ENCODE peak calls at places on chromosome 5, in nine cellular contexts. One of them, this sample, is unnamed.

GRCh38 chr5:11903614-11904269 is 504 bp downstream of the CTNND2 start:
- DNase-seq in gastrocnemius medialis: no peak
- DNase-seq in activated gamma-delta T cell treated with Interleukin-2 at 50 U/mL for 16 hours: no peak
- DNase-seq in T-helper 1 cell: no peak
- DNase-seq in HEK293T: no peak
- DNase-seq in activated naive CD4-positive, alpha-beta T cell treated with anti-CD3 and anti-CD28 coated beads, Interleukin-2, amount 50 U/mL, for 72 hours: no peak
- DNase-seq in NCI-H524: peak; percentile 83
- DNase-seq in renal cortical epithelial cell: no peak
- DNase-seq in activated T-helper 9 cell treated with anti-CD3 and anti-CD28 coated beads, Interleukin-2, amount 50 U/mL, for 16 hours: no peak
- DNase-seq in this sample: no peak

GRCh38 chr5:133460172-133460758 is 152.1 kb downstream of the FSTL4 start:
- DNase-seq in gastrocnemius medialis: no peak
- DNase-seq in activated gamma-delta T cell treated with Interleukin-2 at 50 U/mL for 16 hours: no peak
- DNase-seq in T-helper 1 cell: no peak
- DNase-seq in HEK293T: peak; percentile 68
- DNase-seq in activated naive CD4-positive, alpha-beta T cell treated with anti-CD3 and anti-CD28 coated beads, Interleukin-2, amount 50 U/mL, for 72 hours: no peak
- DNase-seq in NCI-H524: peak; percentile 18
- DNase-seq in renal cortical epithelial cell: no peak
- DNase-seq in activated T-helper 9 cell treated with anti-CD3 and anti-CD28 coated beads, Interleukin-2, amount 50 U/mL, for 16 hours: no peak
- DNase-seq in this sample: no peak

GRCh38 chr5:142785211-142785610 is 15.0 kb downstream of the ARHGAP26 start:
- DNase-seq in gastrocnemius medialis: no peak
- DNase-seq in activated gamma-delta T cell treated with Interleukin-2 at 50 U/mL for 16 hours: no peak
- DNase-seq in T-helper 1 cell: no peak
- DNase-seq in HEK293T: no peak
- DNase-seq in activated naive CD4-positive, alpha-beta T cell treated with anti-CD3 and anti-CD28 coated beads, Interleukin-2, amount 50 U/mL, for 72 hours: no peak
- DNase-seq in NCI-H524: no peak
- DNase-seq in renal cortical epithelial cell: no peak
- DNase-seq in activated T-helper 9 cell treated with anti-CD3 and anti-CD28 coated beads, Interleukin-2, amount 50 U/mL, for 16 hours: no peak
- DNase-seq in this sample: no peak

GRCh38 chr5:117623042-117623815 is 1048.6 kb upstream of the SEMA6A start:
- DNase-seq in gastrocnemius medialis: no peak
- DNase-seq in activated gamma-delta T cell treated with Interleukin-2 at 50 U/mL for 16 hours: no peak
- DNase-seq in T-helper 1 cell: no peak
- DNase-seq in HEK293T: no peak
- DNase-seq in activated naive CD4-positive, alpha-beta T cell treated with anti-CD3 and anti-CD28 coated beads, Interleukin-2, amount 50 U/mL, for 72 hours: no peak
- DNase-seq in NCI-H524: peak; percentile 76
- DNase-seq in renal cortical epithelial cell: peak; percentile 22
- DNase-seq in activated T-helper 9 cell treated with anti-CD3 and anti-CD28 coated beads, Interleukin-2, amount 50 U/mL, for 16 hours: no peak
- DNase-seq in this sample: no peak

GRCh38 chr5:80387063-80387768 is 20.6 kb upstream of the ZFYVE16 start:
- DNase-seq in gastrocnemius medialis: no peak
- DNase-seq in activated gamma-delta T cell treated with Interleukin-2 at 50 U/mL for 16 hours: no peak
- DNase-seq in T-helper 1 cell: no peak
- DNase-seq in HEK293T: no peak
- DNase-seq in activated naive CD4-positive, alpha-beta T cell treated with anti-CD3 and anti-CD28 coated beads, Interleukin-2, amount 50 U/mL, for 72 hours: no peak
- DNase-seq in NCI-H524: no peak
- DNase-seq in renal cortical epithelial cell: no peak
- DNase-seq in activated T-helper 9 cell treated with anti-CD3 and anti-CD28 coated beads, Interleukin-2, amount 50 U/mL, for 16 hours: no peak
- DNase-seq in this sample: no peak

GRCh38 chr5:177317959-177318377 is 6.3 kb upstream of the MXD3 start:
- DNase-seq in gastrocnemius medialis: peak; percentile 64
- DNase-seq in activated gamma-delta T cell treated with Interleukin-2 at 50 U/mL for 16 hours: peak; percentile 79
- DNase-seq in T-helper 1 cell: peak; percentile 62
- DNase-seq in HEK293T: peak; percentile 80
- DNase-seq in activated naive CD4-positive, alpha-beta T cell treated with anti-CD3 and anti-CD28 coated beads, Interleukin-2, amount 50 U/mL, for 72 hours: no peak
- DNase-seq in NCI-H524: peak; percentile 76
- DNase-seq in renal cortical epithelial cell: peak; percentile 81
- DNase-seq in activated T-helper 9 cell treated with anti-CD3 and anti-CD28 coated beads, Interleukin-2, amount 50 U/mL, for 16 hours: peak; percentile 57
- DNase-seq in this sample: peak; percentile 75

GRCh38 chr5:180586870-180587269 is 4.4 kb downstream of the SCGB3A1 start:
- DNase-seq in gastrocnemius medialis: no peak
- DNase-seq in activated gamma-delta T cell treated with Interleukin-2 at 50 U/mL for 16 hours: no peak
- DNase-seq in T-helper 1 cell: no peak
- DNase-seq in HEK293T: no peak
- DNase-seq in activated naive CD4-positive, alpha-beta T cell treated with anti-CD3 and anti-CD28 coated beads, Interleukin-2, amount 50 U/mL, for 72 hours: no peak
- DNase-seq in NCI-H524: no peak
- DNase-seq in renal cortical epithelial cell: no peak
- DNase-seq in activated T-helper 9 cell treated with anti-CD3 and anti-CD28 coated beads, Interleukin-2, amount 50 U/mL, for 16 hours: no peak
- DNase-seq in this sample: no peak

GRCh38 chr5:137264041-137264440 is 235.1 kb downstream of the SPOCK1 start:
- DNase-seq in gastrocnemius medialis: no peak
- DNase-seq in activated gamma-delta T cell treated with Interleukin-2 at 50 U/mL for 16 hours: no peak
- DNase-seq in T-helper 1 cell: no peak
- DNase-seq in HEK293T: no peak
- DNase-seq in activated naive CD4-positive, alpha-beta T cell treated with anti-CD3 and anti-CD28 coated beads, Interleukin-2, amount 50 U/mL, for 72 hours: no peak
- DNase-seq in NCI-H524: no peak
- DNase-seq in renal cortical epithelial cell: no peak
- DNase-seq in activated T-helper 9 cell treated with anti-CD3 and anti-CD28 coated beads, Interleukin-2, amount 50 U/mL, for 16 hours: no peak
- DNase-seq in this sample: no peak

GRCh38 chr5:115243412-115243811 is 19.3 kb downstream of the PGGT1B start:
- DNase-seq in gastrocnemius medialis: no peak
- DNase-seq in activated gamma-delta T cell treated with Interleukin-2 at 50 U/mL for 16 hours: no peak
- DNase-seq in T-helper 1 cell: no peak
- DNase-seq in HEK293T: no peak
- DNase-seq in activated naive CD4-positive, alpha-beta T cell treated with anti-CD3 and anti-CD28 coated beads, Interleukin-2, amount 50 U/mL, for 72 hours: no peak
- DNase-seq in NCI-H524: no peak
- DNase-seq in renal cortical epithelial cell: peak; percentile 48
- DNase-seq in activated T-helper 9 cell treated with anti-CD3 and anti-CD28 coated beads, Interleukin-2, amount 50 U/mL, for 16 hours: no peak
- DNase-seq in this sample: no peak

GRCh38 chr5:13346401-13346800 is 598.1 kb downstream of the DNAH5 start:
- DNase-seq in gastrocnemius medialis: no peak
- DNase-seq in activated gamma-delta T cell treated with Interleukin-2 at 50 U/mL for 16 hours: no peak
- DNase-seq in T-helper 1 cell: no peak
- DNase-seq in HEK293T: no peak
- DNase-seq in activated naive CD4-positive, alpha-beta T cell treated with anti-CD3 and anti-CD28 coated beads, Interleukin-2, amount 50 U/mL, for 72 hours: no peak
- DNase-seq in NCI-H524: no peak
- DNase-seq in renal cortical epithelial cell: no peak
- DNase-seq in activated T-helper 9 cell treated with anti-CD3 and anti-CD28 coated beads, Interleukin-2, amount 50 U/mL, for 16 hours: no peak
- DNase-seq in this sample: no peak

GRCh38 chr5:146595088-146595487 is 79.1 kb upstream of the GPR151 start:
- DNase-seq in gastrocnemius medialis: no peak
- DNase-seq in activated gamma-delta T cell treated with Interleukin-2 at 50 U/mL for 16 hours: no peak
- DNase-seq in T-helper 1 cell: no peak
- DNase-seq in HEK293T: no peak
- DNase-seq in activated naive CD4-positive, alpha-beta T cell treated with anti-CD3 and anti-CD28 coated beads, Interleukin-2, amount 50 U/mL, for 72 hours: no peak
- DNase-seq in NCI-H524: no peak
- DNase-seq in renal cortical epithelial cell: no peak
- DNase-seq in activated T-helper 9 cell treated with anti-CD3 and anti-CD28 coated beads, Interleukin-2, amount 50 U/mL, for 16 hours: no peak
- DNase-seq in this sample: no peak

GRCh38 chr5:179357036-179357435 is 11.8 kb upstream of the ADAMTS2 start:
- DNase-seq in gastrocnemius medialis: no peak
- DNase-seq in activated gamma-delta T cell treated with Interleukin-2 at 50 U/mL for 16 hours: no peak
- DNase-seq in T-helper 1 cell: no peak
- DNase-seq in HEK293T: no peak
- DNase-seq in activated naive CD4-positive, alpha-beta T cell treated with anti-CD3 and anti-CD28 coated beads, Interleukin-2, amount 50 U/mL, for 72 hours: no peak
- DNase-seq in NCI-H524: no peak
- DNase-seq in renal cortical epithelial cell: no peak
- DNase-seq in activated T-helper 9 cell treated with anti-CD3 and anti-CD28 coated beads, Interleukin-2, amount 50 U/mL, for 16 hours: no peak
- DNase-seq in this sample: no peak

GRCh38 chr5:151903243-151903653 is 21.4 kb downstream of the GLRA1 start:
- DNase-seq in gastrocnemius medialis: no peak
- DNase-seq in activated gamma-delta T cell treated with Interleukin-2 at 50 U/mL for 16 hours: no peak
- DNase-seq in T-helper 1 cell: no peak
- DNase-seq in HEK293T: no peak
- DNase-seq in activated naive CD4-positive, alpha-beta T cell treated with anti-CD3 and anti-CD28 coated beads, Interleukin-2, amount 50 U/mL, for 72 hours: no peak
- DNase-seq in NCI-H524: peak; percentile 49
- DNase-seq in renal cortical epithelial cell: peak; percentile 82
- DNase-seq in activated T-helper 9 cell treated with anti-CD3 and anti-CD28 coated beads, Interleukin-2, amount 50 U/mL, for 16 hours: no peak
- DNase-seq in this sample: no peak

GRCh38 chr5:177500685-177501522 is 3.5 kb upstream of the PDLIM7 start:
- DNase-seq in gastrocnemius medialis: peak; percentile 83
- DNase-seq in activated gamma-delta T cell treated with Interleukin-2 at 50 U/mL for 16 hours: peak; percentile 88
- DNase-seq in T-helper 1 cell: peak; percentile 84
- DNase-seq in HEK293T: peak; percentile 84
- DNase-seq in activated naive CD4-positive, alpha-beta T cell treated with anti-CD3 and anti-CD28 coated beads, Interleukin-2, amount 50 U/mL, for 72 hours: peak; percentile 77
- DNase-seq in NCI-H524: peak; percentile 80
- DNase-seq in renal cortical epithelial cell: peak; percentile 52
- DNase-seq in activated T-helper 9 cell treated with anti-CD3 and anti-CD28 coated beads, Interleukin-2, amount 50 U/mL, for 16 hours: peak; percentile 75
- DNase-seq in this sample: peak; percentile 84

GRCh38 chr5:118796081-118796480 is 192.3 kb downstream of the DTWD2 start:
- DNase-seq in gastrocnemius medialis: no peak
- DNase-seq in activated gamma-delta T cell treated with Interleukin-2 at 50 U/mL for 16 hours: no peak
- DNase-seq in T-helper 1 cell: no peak
- DNase-seq in HEK293T: no peak
- DNase-seq in activated naive CD4-positive, alpha-beta T cell treated with anti-CD3 and anti-CD28 coated beads, Interleukin-2, amount 50 U/mL, for 72 hours: no peak
- DNase-seq in NCI-H524: no peak
- DNase-seq in renal cortical epithelial cell: no peak
- DNase-seq in activated T-helper 9 cell treated with anti-CD3 and anti-CD28 coated beads, Interleukin-2, amount 50 U/mL, for 16 hours: no peak
- DNase-seq in this sample: no peak

GRCh38 chr5:55407059-55407684 is 99.4 kb downstream of the MTREX start:
- DNase-seq in gastrocnemius medialis: no peak
- DNase-seq in activated gamma-delta T cell treated with Interleukin-2 at 50 U/mL for 16 hours: no peak
- DNase-seq in T-helper 1 cell: peak; percentile 3
- DNase-seq in HEK293T: peak; percentile 26
- DNase-seq in activated naive CD4-positive, alpha-beta T cell treated with anti-CD3 and anti-CD28 coated beads, Interleukin-2, amount 50 U/mL, for 72 hours: no peak
- DNase-seq in NCI-H524: peak; percentile 37
- DNase-seq in renal cortical epithelial cell: peak; percentile 48
- DNase-seq in activated T-helper 9 cell treated with anti-CD3 and anti-CD28 coated beads, Interleukin-2, amount 50 U/mL, for 16 hours: no peak
- DNase-seq in this sample: no peak

GRCh38 chr5:163914911-163915310 is 409.5 kb downstream of the MAT2B start:
- DNase-seq in gastrocnemius medialis: no peak
- DNase-seq in activated gamma-delta T cell treated with Interleukin-2 at 50 U/mL for 16 hours: no peak
- DNase-seq in T-helper 1 cell: no peak
- DNase-seq in HEK293T: peak; percentile 8
- DNase-seq in activated naive CD4-positive, alpha-beta T cell treated with anti-CD3 and anti-CD28 coated beads, Interleukin-2, amount 50 U/mL, for 72 hours: no peak
- DNase-seq in NCI-H524: peak; percentile 98
- DNase-seq in renal cortical epithelial cell: no peak
- DNase-seq in activated T-helper 9 cell treated with anti-CD3 and anti-CD28 coated beads, Interleukin-2, amount 50 U/mL, for 16 hours: no peak
- DNase-seq in this sample: peak; percentile 10

GRCh38 chr5:55276771-55277170 is 30.7 kb downstream of the DHX29 start:
- DNase-seq in gastrocnemius medialis: peak; percentile 12
- DNase-seq in activated gamma-delta T cell treated with Interleukin-2 at 50 U/mL for 16 hours: no peak
- DNase-seq in T-helper 1 cell: no peak
- DNase-seq in HEK293T: no peak
- DNase-seq in activated naive CD4-positive, alpha-beta T cell treated with anti-CD3 and anti-CD28 coated beads, Interleukin-2, amount 50 U/mL, for 72 hours: no peak
- DNase-seq in NCI-H524: no peak
- DNase-seq in renal cortical epithelial cell: peak; percentile 54
- DNase-seq in activated T-helper 9 cell treated with anti-CD3 and anti-CD28 coated beads, Interleukin-2, amount 50 U/mL, for 16 hours: no peak
- DNase-seq in this sample: no peak

GRCh38 chr5:64210866-64211265 is 45.2 kb downstream of the RNF180 start:
- DNase-seq in gastrocnemius medialis: no peak
- DNase-seq in activated gamma-delta T cell treated with Interleukin-2 at 50 U/mL for 16 hours: no peak
- DNase-seq in T-helper 1 cell: no peak
- DNase-seq in HEK293T: no peak
- DNase-seq in activated naive CD4-positive, alpha-beta T cell treated with anti-CD3 and anti-CD28 coated beads, Interleukin-2, amount 50 U/mL, for 72 hours: no peak
- DNase-seq in NCI-H524: no peak
- DNase-seq in renal cortical epithelial cell: peak; percentile 91
- DNase-seq in activated T-helper 9 cell treated with anti-CD3 and anti-CD28 coated beads, Interleukin-2, amount 50 U/mL, for 16 hours: no peak
- DNase-seq in this sample: no peak

GRCh38 chr5:16736158-16736994 is 119.6 kb upstream of the RETREG1 start:
- DNase-seq in gastrocnemius medialis: no peak
- DNase-seq in activated gamma-delta T cell treated with Interleukin-2 at 50 U/mL for 16 hours: no peak
- DNase-seq in T-helper 1 cell: no peak
- DNase-seq in HEK293T: no peak
- DNase-seq in activated naive CD4-positive, alpha-beta T cell treated with anti-CD3 and anti-CD28 coated beads, Interleukin-2, amount 50 U/mL, for 72 hours: no peak
- DNase-seq in NCI-H524: peak; percentile 90
- DNase-seq in renal cortical epithelial cell: peak; percentile 79
- DNase-seq in activated T-helper 9 cell treated with anti-CD3 and anti-CD28 coated beads, Interleukin-2, amount 50 U/mL, for 16 hours: no peak
- DNase-seq in this sample: no peak

GRCh38 chr5:147558826-147559225 is 49.0 kb upstream of the DPYSL3 start:
- DNase-seq in gastrocnemius medialis: peak; percentile 40
- DNase-seq in activated gamma-delta T cell treated with Interleukin-2 at 50 U/mL for 16 hours: no peak
- DNase-seq in T-helper 1 cell: no peak
- DNase-seq in HEK293T: peak; percentile 10
- DNase-seq in activated naive CD4-positive, alpha-beta T cell treated with anti-CD3 and anti-CD28 coated beads, Interleukin-2, amount 50 U/mL, for 72 hours: no peak
- DNase-seq in NCI-H524: peak; percentile 72
- DNase-seq in renal cortical epithelial cell: peak; percentile 55
- DNase-seq in activated T-helper 9 cell treated with anti-CD3 and anti-CD28 coated beads, Interleukin-2, amount 50 U/mL, for 16 hours: no peak
- DNase-seq in this sample: no peak

GRCh38 chr5:141516648-141517025 is 27.8 kb downstream of the PCDHGC5 start:
- DNase-seq in gastrocnemius medialis: peak; percentile 76
- DNase-seq in activated gamma-delta T cell treated with Interleukin-2 at 50 U/mL for 16 hours: no peak
- DNase-seq in T-helper 1 cell: no peak
- DNase-seq in HEK293T: no peak
- DNase-seq in activated naive CD4-positive, alpha-beta T cell treated with anti-CD3 and anti-CD28 coated beads, Interleukin-2, amount 50 U/mL, for 72 hours: no peak
- DNase-seq in NCI-H524: no peak
- DNase-seq in renal cortical epithelial cell: no peak
- DNase-seq in activated T-helper 9 cell treated with anti-CD3 and anti-CD28 coated beads, Interleukin-2, amount 50 U/mL, for 16 hours: no peak
- DNase-seq in this sample: no peak

GRCh38 chr5:133489632-133490031 is 122.7 kb downstream of the FSTL4 start:
- DNase-seq in gastrocnemius medialis: no peak
- DNase-seq in activated gamma-delta T cell treated with Interleukin-2 at 50 U/mL for 16 hours: no peak
- DNase-seq in T-helper 1 cell: no peak
- DNase-seq in HEK293T: no peak
- DNase-seq in activated naive CD4-positive, alpha-beta T cell treated with anti-CD3 and anti-CD28 coated beads, Interleukin-2, amount 50 U/mL, for 72 hours: no peak
- DNase-seq in NCI-H524: peak; percentile 68
- DNase-seq in renal cortical epithelial cell: peak; percentile 4
- DNase-seq in activated T-helper 9 cell treated with anti-CD3 and anti-CD28 coated beads, Interleukin-2, amount 50 U/mL, for 16 hours: no peak
- DNase-seq in this sample: no peak

GRCh38 chr5:76807296-76807695 is 11.5 kb upstream of the F2RL1 start:
- DNase-seq in gastrocnemius medialis: no peak
- DNase-seq in activated gamma-delta T cell treated with Interleukin-2 at 50 U/mL for 16 hours: no peak
- DNase-seq in T-helper 1 cell: no peak
- DNase-seq in HEK293T: no peak
- DNase-seq in activated naive CD4-positive, alpha-beta T cell treated with anti-CD3 and anti-CD28 coated beads, Interleukin-2, amount 50 U/mL, for 72 hours: no peak
- DNase-seq in NCI-H524: no peak
- DNase-seq in renal cortical epithelial cell: peak; percentile 99
- DNase-seq in activated T-helper 9 cell treated with anti-CD3 and anti-CD28 coated beads, Interleukin-2, amount 50 U/mL, for 16 hours: no peak
- DNase-seq in this sample: no peak

GRCh38 chr5:131550606-131551005 is 84.4 kb downstream of the RAPGEF6 start:
- DNase-seq in gastrocnemius medialis: no peak
- DNase-seq in activated gamma-delta T cell treated with Interleukin-2 at 50 U/mL for 16 hours: no peak
- DNase-seq in T-helper 1 cell: no peak
- DNase-seq in HEK293T: no peak
- DNase-seq in activated naive CD4-positive, alpha-beta T cell treated with anti-CD3 and anti-CD28 coated beads, Interleukin-2, amount 50 U/mL, for 72 hours: no peak
- DNase-seq in NCI-H524: peak; percentile 25
- DNase-seq in renal cortical epithelial cell: no peak
- DNase-seq in activated T-helper 9 cell treated with anti-CD3 and anti-CD28 coated beads, Interleukin-2, amount 50 U/mL, for 16 hours: no peak
- DNase-seq in this sample: no peak

GRCh38 chr5:128813317-128813716 is 152.0 kb upstream of the SLC27A6 start:
- DNase-seq in gastrocnemius medialis: no peak
- DNase-seq in activated gamma-delta T cell treated with Interleukin-2 at 50 U/mL for 16 hours: no peak
- DNase-seq in T-helper 1 cell: no peak
- DNase-seq in HEK293T: no peak
- DNase-seq in activated naive CD4-positive, alpha-beta T cell treated with anti-CD3 and anti-CD28 coated beads, Interleukin-2, amount 50 U/mL, for 72 hours: no peak
- DNase-seq in NCI-H524: no peak
- DNase-seq in renal cortical epithelial cell: no peak
- DNase-seq in activated T-helper 9 cell treated with anti-CD3 and anti-CD28 coated beads, Interleukin-2, amount 50 U/mL, for 16 hours: no peak
- DNase-seq in this sample: no peak

GRCh38 chr5:122163151-122164069 is 34.1 kb downstream of the ZNF474 start:
- DNase-seq in gastrocnemius medialis: peak; percentile 48
- DNase-seq in activated gamma-delta T cell treated with Interleukin-2 at 50 U/mL for 16 hours: no peak
- DNase-seq in T-helper 1 cell: no peak
- DNase-seq in HEK293T: no peak
- DNase-seq in activated naive CD4-positive, alpha-beta T cell treated with anti-CD3 and anti-CD28 coated beads, Interleukin-2, amount 50 U/mL, for 72 hours: no peak
- DNase-seq in NCI-H524: peak; percentile 34
- DNase-seq in renal cortical epithelial cell: peak; percentile 96
- DNase-seq in activated T-helper 9 cell treated with anti-CD3 and anti-CD28 coated beads, Interleukin-2, amount 50 U/mL, for 16 hours: no peak
- DNase-seq in this sample: no peak

GRCh38 chr5:181205735-181206401 is 872 bp upstream of the TRIM7 start:
- DNase-seq in gastrocnemius medialis: peak; percentile 42
- DNase-seq in activated gamma-delta T cell treated with Interleukin-2 at 50 U/mL for 16 hours: no peak
- DNase-seq in T-helper 1 cell: no peak
- DNase-seq in HEK293T: no peak
- DNase-seq in activated naive CD4-positive, alpha-beta T cell treated with anti-CD3 and anti-CD28 coated beads, Interleukin-2, amount 50 U/mL, for 72 hours: no peak
- DNase-seq in NCI-H524: no peak
- DNase-seq in renal cortical epithelial cell: no peak
- DNase-seq in activated T-helper 9 cell treated with anti-CD3 and anti-CD28 coated beads, Interleukin-2, amount 50 U/mL, for 16 hours: no peak
- DNase-seq in this sample: no peak

GRCh38 chr5:114989512-114989911 is 180.2 kb downstream of the TRIM36 start:
- DNase-seq in gastrocnemius medialis: no peak
- DNase-seq in activated gamma-delta T cell treated with Interleukin-2 at 50 U/mL for 16 hours: no peak
- DNase-seq in T-helper 1 cell: no peak
- DNase-seq in HEK293T: no peak
- DNase-seq in activated naive CD4-positive, alpha-beta T cell treated with anti-CD3 and anti-CD28 coated beads, Interleukin-2, amount 50 U/mL, for 72 hours: no peak
- DNase-seq in NCI-H524: no peak
- DNase-seq in renal cortical epithelial cell: no peak
- DNase-seq in activated T-helper 9 cell treated with anti-CD3 and anti-CD28 coated beads, Interleukin-2, amount 50 U/mL, for 16 hours: no peak
- DNase-seq in this sample: no peak

GRCh38 chr5:177080265-177080664 is 6.5 kb upstream of the FGFR4 start:
- DNase-seq in gastrocnemius medialis: no peak
- DNase-seq in activated gamma-delta T cell treated with Interleukin-2 at 50 U/mL for 16 hours: no peak
- DNase-seq in T-helper 1 cell: no peak
- DNase-seq in HEK293T: no peak
- DNase-seq in activated naive CD4-positive, alpha-beta T cell treated with anti-CD3 and anti-CD28 coated beads, Interleukin-2, amount 50 U/mL, for 72 hours: no peak
- DNase-seq in NCI-H524: no peak
- DNase-seq in renal cortical epithelial cell: no peak
- DNase-seq in activated T-helper 9 cell treated with anti-CD3 and anti-CD28 coated beads, Interleukin-2, amount 50 U/mL, for 16 hours: no peak
- DNase-seq in this sample: no peak